ENCODE peak calls at places on chromosomes 13 and 19, in nine cellular contexts. N is NCI-H146, A is nephron progenitor cell, P is neural progenitor cell, Z is omental fat pad, S is astrocyte of the hippocampus, M is memory B cell, X is RWPE1, K is HEK293T. F is an unnamed sample.
A peak's percentile ranks its signal among the peaks of the same experiment; 100 is the strongest.

GRCh38 chr13:94683426-94683825 is 28.9 kb downstream of the SOX21 start:
- DNase-seq in N (no peak), A (no peak), P (no peak), Z (no peak), S (no peak), M (no peak), X (no peak), K (no peak), F (no peak)

GRCh38 chr19:13190781-13191540 is 40.8 kb downstream of the IER2 start:
- DNase-seq in N (no peak), A (no peak), P (no peak), Z (no peak), S (no peak), M (no peak), X (no peak), K (no peak), F (no peak)

GRCh38 chr19:35608250-35608649 is 4.3 kb upstream of the HAUS5 start:
- DNase-seq in N (no peak), A (no peak), P (no peak), Z (no peak), S (no peak), M (no peak), X (no peak), K (no peak), F (no peak)

GRCh38 chr13:106348032-106348431 is 187.4 kb downstream of the EFNB2 start:
- DNase-seq in N (no peak), A (no peak), P (peak; percentile 33), Z (no peak), S (peak; percentile 84), M (no peak), X (peak; percentile 73), K (no peak), F (no peak)

GRCh38 chr19:55016017-55016416 is 22.0 kb downstream of the GP6 start:
- DNase-seq in N (no peak), A (no peak), P (no peak), Z (no peak), S (no peak), M (no peak), X (no peak), K (no peak), F (no peak)

GRCh38 chr13:28622286-28622685 is 36.6 kb upstream of the POMP start:
- DNase-seq in N (no peak), A (no peak), P (no peak), Z (no peak), S (no peak), M (no peak), X (no peak), K (no peak), F (no peak)

GRCh38 chr19:49338023-49338677 is 2.9 kb downstream of the CD37 start:
- DNase-seq in N (no peak), A (peak; percentile 49), P (peak; percentile 64), Z (no peak), S (no peak), M (no peak), X (no peak), K (no peak), F (no peak)

GRCh38 chr19:8363803-8364771 is at the start of gene ANGPTL4:
- DNase-seq in N (peak; percentile 28), A (peak; percentile 74), P (peak; percentile 83), Z (peak; percentile 58), S (peak; percentile 77), M (no peak), X (peak; percentile 54), K (no peak), F (peak; percentile 25)

GRCh38 chr19:5225486-5226345 is 114.9 kb downstream of the PTPRS start:
- DNase-seq in N (no peak), A (peak; percentile 54), P (peak; percentile 39), Z (no peak), S (peak; percentile 17), M (no peak), X (no peak), K (peak; percentile 38), F (no peak)

GRCh38 chr19:43784981-43785808 is 4.4 kb upstream of the KCNN4 start:
- DNase-seq in N (peak; percentile 75), A (peak; percentile 61), P (peak; percentile 86), Z (no peak), S (peak; percentile 81), M (peak; percentile 60), X (peak; percentile 70), K (peak; percentile 76), F (peak; percentile 44)

GRCh38 chr13:72458701-72459100 is 268.7 kb downstream of the MZT1 start:
- DNase-seq in N (no peak), A (no peak), P (peak; percentile 38), Z (no peak), S (peak; percentile 67), M (no peak), X (peak; percentile 2), K (no peak), F (no peak)

GRCh38 chr19:30540671-30541210 is 168.6 kb downstream of the ZNF536 start:
- DNase-seq in N (no peak), A (no peak), P (no peak), Z (no peak), S (no peak), M (no peak), X (no peak), K (no peak), F (no peak)

GRCh38 chr19:42051166-42052115 is 18.6 kb downstream of the GRIK5 start:
- DNase-seq in N (no peak), A (no peak), P (no peak), Z (no peak), S (no peak), M (no peak), X (peak; percentile 88), K (no peak), F (no peak)

GRCh38 chr13:101915333-101915732 is 462.9 kb downstream of the ITGBL1 start:
- DNase-seq in N (peak; percentile 98), A (no peak), P (peak; percentile 42), Z (no peak), S (no peak), M (no peak), X (no peak), K (no peak), F (no peak)

F was measured in T1000.